ENCODE peak calls at places on chromosomes 12 and 14, in eight cellular contexts. U is astrocyte of the spinal cord; L is tibial nerve; X is CD8-positive, alpha-beta memory T cell; Q is breast epithelium; B is heart left ventricle; V is heart right ventricle; G is lung. O is an unnamed sample.

GRCh38 chr12:1346126-1346525 is 248.3 kb downstream of the FBXL14 start:
- DNase-seq in B (no peak), V (no peak), X (no peak), U (peak), G (no peak), L (no peak), Q (no peak), O (no peak)

GRCh38 chr14:104986487-104987164 is 1.0 kb downstream of the CLBA1 start:
- DNase-seq in G (no peak), U (no peak), L (no peak), Q (no peak), V (no peak), X (no peak), B (no peak), O (no peak)

GRCh38 chr12:119544780-119545625 is 48.6 kb upstream of the TMEM233 start:
- DNase-seq in Q (peak), B (peak), V (peak), L (peak), U (peak), X (peak), G (peak), O (peak)

GRCh38 chr14:104131968-104132732 is 6.2 kb upstream of the KIF26A start:
- DNase-seq in L (no peak), G (no peak), U (no peak), B (peak), Q (no peak), X (no peak), V (no peak), O (no peak)

GRCh38 chr14:23608454-23608853 is 27.7 kb upstream of the DHRS2 start:
- DNase-seq in V (peak), X (no peak), G (no peak), Q (no peak), B (peak), U (no peak), L (no peak), O (no peak)

GRCh38 chr14:68451676-68452387 is 341.0 kb downstream of the ZFP36L1 start:
- DNase-seq in G (no peak), L (peak), X (no peak), B (peak), U (peak), Q (no peak), V (no peak), O (no peak)

GRCh38 chr12:64099430-64099829 is 122.7 kb downstream of the KICS2 start:
- DNase-seq in V (no peak), Q (peak), U (peak), B (peak), L (peak), G (no peak), X (no peak), O (no peak)

GRCh38 chr14:104856157-104856868 is 8.8 kb upstream of the CEP170B start:
- DNase-seq in V (no peak), Q (no peak), L (no peak), X (no peak), G (no peak), B (no peak), U (no peak), O (no peak)

GRCh38 chr12:117151195-117152031 is 38.9 kb downstream of the FBXO21 start:
- DNase-seq in B (peak), U (peak), G (peak), L (peak), V (peak), Q (peak), X (no peak), O (no peak)

GRCh38 chr14:68542346-68542745 is 250.5 kb downstream of the ZFP36L1 start:
- DNase-seq in B (no peak), U (no peak), V (no peak), X (no peak), L (no peak), G (no peak), Q (no peak), O (no peak)

GRCh38 chr12:110869035-110869434 is 22.2 kb downstream of the CCDC63 start:
- DNase-seq in V (no peak), Q (no peak), L (no peak), X (no peak), U (no peak), G (no peak), B (no peak), O (no peak)

GRCh38 chr12:131832393-131833231 is 4.4 kb downstream of the MMP17 start:
- DNase-seq in B (peak), G (no peak), X (no peak), U (no peak), Q (no peak), L (no peak), V (peak), O (no peak)

GRCh38 chr14:44803239-44803905 is 158.4 kb downstream of the KLHL28 start:
- DNase-seq in Q (no peak), L (no peak), U (peak), B (no peak), X (peak), G (no peak), V (no peak), O (peak)

GRCh38 chr14:68284834-68285233 is 465.3 kb downstream of the RAD51B start:
- DNase-seq in L (no peak), V (no peak), B (no peak), U (no peak), Q (no peak), G (no peak), X (no peak), O (no peak)

GRCh38 chr14:69093551-69094421 is 59.1 kb downstream of the DCAF5 start:
- DNase-seq in X (no peak), L (no peak), G (no peak), B (no peak), V (no peak), Q (peak), U (peak), O (no peak)

GRCh38 chr14:67569011-67569650 is 30.9 kb downstream of the PIGH start:
- DNase-seq in G (no peak), U (no peak), L (no peak), X (no peak), B (no peak), V (no peak), Q (no peak), O (no peak)

GRCh38 chr12:57518920-57519757 is 1.2 kb downstream of the DDIT3 start:
- DNase-seq in B (peak), G (peak), U (peak), V (no peak), Q (peak), X (no peak), L (no peak), O (no peak)

GRCh38 chr12:116123511-116124258 is 153.8 kb downstream of the MED13L start:
- DNase-seq in X (no peak), G (peak), L (no peak), U (peak), Q (no peak), V (no peak), B (peak), O (no peak)

GRCh38 chr14:28661171-28661772 is 105.3 kb upstream of the FOXG1 start:
- DNase-seq in G (no peak), Q (no peak), B (no peak), V (no peak), X (no peak), L (no peak), U (peak), O (peak)

GRCh38 chr12:110826592-110827200 is 20.1 kb upstream of the CCDC63 start:
- DNase-seq in V (peak), B (peak), Q (peak), G (peak), L (peak), U (peak), X (peak), O (peak)

GRCh38 chr12:3238196-3238595 is 161.0 kb downstream of the TSPAN9 start:
- DNase-seq in G (no peak), U (no peak), X (no peak), L (no peak), V (no peak), B (no peak), Q (no peak), O (no peak)

GRCh38 chr12:132445884-132446471 is 44.0 kb upstream of the FBRSL1 start:
- DNase-seq in Q (peak), G (peak), U (peak), B (peak), L (no peak), X (peak), V (no peak), O (peak)

GRCh38 chr14:49972840-49973239 is 80.0 kb downstream of the ARF6 start:
- DNase-seq in Q (peak), V (no peak), L (peak), U (peak), X (no peak), B (no peak), G (peak), O (no peak)

GRCh38 chr14:50270932-50271331 is 39.6 kb upstream of the SOS2 start:
- DNase-seq in L (no peak), V (no peak), U (no peak), Q (no peak), B (no peak), G (no peak), X (no peak), O (no peak)

GRCh38 chr14:102227184-102227964 is 77.6 kb downstream of the MOK start:
- DNase-seq in X (no peak), L (no peak), B (peak), Q (no peak), V (no peak), U (no peak), G (no peak), O (no peak)

GRCh38 chr14:26204362-26204953 is 393.4 kb downstream of the NOVA1 start:
- DNase-seq in V (no peak), B (no peak), X (no peak), U (peak), G (no peak), Q (no peak), L (no peak), O (no peak)

DNA sequence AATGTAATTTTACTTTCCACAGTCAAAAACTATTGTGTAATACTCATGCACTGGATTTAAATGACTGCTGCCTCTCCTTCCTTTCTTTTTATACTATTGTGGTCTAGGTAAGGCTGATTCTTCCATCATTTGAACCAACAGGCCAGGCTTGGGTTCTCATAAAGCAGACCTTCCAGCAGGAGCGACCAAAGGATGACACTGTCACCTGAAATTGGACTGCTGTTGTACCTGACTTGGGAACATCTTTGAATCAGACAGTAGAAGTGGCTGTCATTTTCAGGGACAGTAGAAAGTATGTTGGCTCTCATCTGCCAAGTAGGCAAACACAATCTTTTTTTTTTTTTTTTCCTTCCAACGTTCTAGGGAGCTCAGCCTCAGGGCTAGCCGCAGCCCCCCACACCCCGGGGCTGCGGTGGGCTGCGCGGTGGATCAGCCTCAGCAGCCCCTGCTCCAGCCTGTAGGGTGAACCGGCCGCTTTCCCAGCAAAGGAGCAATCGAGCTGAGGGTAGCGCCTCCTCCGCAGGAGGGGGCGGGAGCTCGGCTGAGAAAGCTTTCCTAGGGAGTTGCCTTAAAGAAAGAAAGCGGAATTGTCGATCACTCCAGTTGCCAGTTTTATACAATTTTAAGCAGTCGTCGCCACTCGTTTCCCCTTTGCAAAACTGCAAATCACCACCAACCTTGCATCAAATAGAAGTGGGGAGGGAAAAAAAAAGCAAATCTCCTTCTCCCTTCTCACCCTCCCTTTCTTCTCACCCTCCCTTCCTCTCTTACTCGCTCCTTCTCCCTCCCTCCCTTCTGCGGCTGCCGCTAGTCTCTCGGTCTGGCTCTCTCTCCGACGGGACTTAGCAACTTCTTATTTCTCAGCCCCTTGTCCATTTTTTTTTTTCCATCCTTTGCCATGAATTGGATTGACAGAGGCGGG is at the start of gene PDE3A:
- DNase-seq in L (peak), Q (no peak), B (peak), X (no peak), V (peak), G (peak), U (peak), O (no peak)
- H3K4me3 ChIP-seq in L (peak), Q (peak), B (peak), X (no peak), V (peak), G (peak), U (peak), O (peak)

GRCh38 chr12:29709056-29709455 is 74.7 kb downstream of the TMTC1 start:
- DNase-seq in B (no peak), X (no peak), Q (no peak), U (no peak), V (no peak), L (no peak), G (no peak), O (no peak)

GRCh38 chr12:29707846-29708245 is 75.9 kb downstream of the TMTC1 start:
- DNase-seq in U (no peak), X (no peak), L (no peak), G (no peak), Q (no peak), V (no peak), B (no peak), O (no peak)

GRCh38 chr12:29711381-29711780 is 72.4 kb downstream of the TMTC1 start:
- DNase-seq in V (no peak), X (no peak), B (peak), Q (no peak), G (no peak), L (no peak), U (no peak), O (no peak)

GRCh38 chr12:29710104-29710503 is 73.6 kb downstream of the TMTC1 start:
- DNase-seq in G (no peak), B (peak), V (peak), U (peak), L (no peak), X (no peak), Q (peak), O (no peak)

GRCh38 chr12:29709641-29710040 is 74.1 kb downstream of the TMTC1 start:
- DNase-seq in B (no peak), Q (no peak), X (no peak), U (no peak), L (no peak), G (no peak), V (no peak), O (no peak)
- H3K4me3 ChIP-seq in B (no peak), Q (no peak), X (no peak), U (no peak), L (no peak), G (no peak), V (no peak), O (no peak)

GRCh38 chr12:5945071-5946008 is at the start of gene ANO2:
- DNase-seq in U (no peak), Q (no peak), B (no peak), V (peak), G (no peak), X (no peak), L (no peak), O (no peak)

GRCh38 chr12:5941907-5942306 is 3.2 kb downstream of the ANO2 start:
- DNase-seq in G (no peak), U (no peak), B (no peak), L (no peak), Q (no peak), V (no peak), X (no peak), O (no peak)

GRCh38 chr12:5946388-5946787 is 1.3 kb upstream of the ANO2 start:
- DNase-seq in L (no peak), U (no peak), B (no peak), V (no peak), G (no peak), X (no peak), Q (no peak), O (no peak)

GRCh38 chr12:5944053-5944452 is 1.0 kb downstream of the ANO2 start:
- DNase-seq in L (no peak), G (no peak), B (no peak), X (no peak), Q (no peak), U (no peak), V (no peak), O (no peak)

GRCh38 chr12:5944688-5945070 is 380 bp downstream of the ANO2 start:
- DNase-seq in B (no peak), Q (no peak), U (no peak), X (no peak), V (no peak), L (no peak), G (no peak), O (no peak)
- H3K4me3 ChIP-seq in B (peak), Q (peak), U (peak), X (no peak), V (peak), L (no peak), G (no peak), O (peak)

GRCh38 chr14:89302396-89302950 is 114.6 kb downstream of the FOXN3 start:
- DNase-seq in B (no peak), U (no peak), L (no peak), X (no peak), V (no peak), Q (no peak), G (no peak), O (no peak)

GRCh38 chr14:89307409-89307808 is 109.6 kb downstream of the FOXN3 start:
- DNase-seq in G (no peak), X (no peak), U (no peak), V (no peak), L (no peak), Q (no peak), B (no peak), O (no peak)

GRCh38 chr14:89299587-89299986 is 117.4 kb downstream of the FOXN3 start:
- DNase-seq in X (no peak), G (no peak), V (no peak), B (no peak), U (no peak), Q (no peak), L (no peak), O (no peak)

GRCh38 chr14:89304972-89305703 is 111.9 kb downstream of the FOXN3 start:
- DNase-seq in B (no peak), V (no peak), Q (no peak), U (peak), G (no peak), X (no peak), L (no peak), O (no peak)

DNA sequence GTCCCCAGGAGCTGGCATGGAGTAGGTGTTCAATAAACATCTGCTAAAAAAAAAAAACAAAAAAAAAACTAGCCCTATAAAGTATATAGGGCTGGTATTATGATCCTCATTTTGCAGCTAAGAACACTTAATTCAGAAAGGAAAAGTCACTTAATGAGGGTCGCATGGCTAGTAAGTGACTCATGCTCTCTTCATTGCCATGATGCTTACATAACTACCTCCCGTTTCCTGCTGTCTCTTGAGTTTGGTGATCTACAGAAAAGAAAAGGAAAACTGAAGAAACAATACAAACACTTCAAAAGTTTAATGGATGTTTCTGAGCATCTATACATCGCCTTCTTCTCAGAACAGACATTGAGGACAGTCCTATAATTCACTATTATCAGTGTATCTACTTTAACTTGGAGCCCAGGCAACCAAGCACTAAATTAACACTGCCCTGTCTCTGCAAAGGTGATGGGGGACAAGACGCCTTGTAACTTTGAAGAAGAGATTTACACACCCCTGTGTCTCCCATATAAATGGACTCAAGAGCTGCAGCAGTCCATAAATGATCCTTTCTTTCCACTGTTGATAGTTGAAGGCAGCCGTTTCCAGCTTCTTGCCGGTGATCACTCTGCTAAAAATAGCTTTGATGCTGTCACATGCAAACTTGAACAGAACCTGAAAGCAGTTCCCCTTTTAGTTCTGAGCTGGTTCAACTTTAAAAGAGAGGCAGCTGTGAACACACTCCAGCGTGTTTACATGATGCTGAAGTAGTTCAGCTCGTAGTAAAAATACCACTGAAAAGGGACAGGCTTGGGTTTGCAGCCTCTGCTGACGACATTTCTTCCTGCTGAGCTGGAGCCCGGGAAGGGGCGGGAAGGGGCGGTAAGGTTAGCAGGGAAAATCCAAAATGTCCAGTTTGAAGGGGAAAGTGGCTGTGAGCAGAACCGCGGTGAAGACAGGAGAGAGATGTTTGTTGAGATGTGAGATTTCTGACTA is 113.3 kb downstream of the FOXN3 start:
- DNase-seq in G (peak), B (peak), L (peak), U (peak), V (peak), Q (peak), X (peak), O (no peak)
- H3K4me3 ChIP-seq in G (no peak), B (peak), L (no peak), U (peak), V (peak), Q (peak), X (no peak), O (no peak)

DNA sequence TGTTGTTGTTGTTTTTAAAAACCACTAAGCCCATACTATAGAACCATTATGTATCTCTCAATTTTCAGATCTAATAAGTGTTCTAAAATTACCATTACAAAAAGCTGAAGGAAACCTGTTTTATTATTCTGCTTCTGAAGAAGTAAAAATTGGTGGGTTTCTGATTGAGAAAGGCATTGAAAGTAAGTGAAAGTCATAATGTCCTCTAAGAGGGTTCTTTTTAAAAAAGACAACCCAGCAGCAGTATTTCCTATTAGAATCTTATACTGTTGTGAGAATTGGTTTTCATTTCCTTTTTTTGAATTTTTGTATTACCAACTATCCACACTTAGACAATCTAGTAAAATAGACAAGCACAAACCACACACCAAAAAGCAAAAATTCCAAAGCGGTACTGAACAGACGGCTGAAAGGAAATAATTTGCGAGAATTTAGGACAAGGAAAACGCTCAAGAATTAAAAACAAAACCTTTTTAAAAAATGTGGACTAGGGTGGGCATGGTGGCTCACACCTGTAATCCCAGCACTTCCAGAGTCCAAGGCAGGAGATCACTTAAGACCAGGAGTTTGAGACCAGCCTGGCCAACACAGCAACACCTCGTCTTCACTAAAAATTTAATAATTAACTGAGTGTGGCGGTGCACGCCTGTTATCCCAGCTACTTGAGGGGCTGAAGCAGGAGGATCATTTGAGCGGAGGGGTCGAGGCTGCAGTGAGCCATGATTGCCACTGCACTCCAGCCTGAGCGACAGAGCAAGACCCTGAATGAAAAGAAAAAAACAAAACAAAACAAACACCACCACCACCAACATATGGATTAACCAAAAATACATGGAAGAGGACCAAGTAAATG is 66.7 kb upstream of the AP4S1 start:
- DNase-seq in Q (no peak), B (no peak), G (no peak), L (no peak), U (no peak), V (no peak), X (no peak), O (no peak)
- H3K4me3 ChIP-seq in Q (no peak), B (no peak), G (no peak), L (no peak), U (no peak), V (no peak), X (no peak), O (no peak)

O was measured in keratinocyte.